ENCODE peak calls at places on chromosomes 11 and 22, in six cellular contexts. X, F, S, V, Z and T are unnamed samples.

GRCh38 chr11:128716661-128717210 is 22.9 kb downstream of the FLI1 start:
- DNase-seq in X (no peak), F (no peak), S (no peak), V (no peak), Z (no peak), T (no peak)

GRCh38 chr11:44032304-44033085 is 15.3 kb upstream of the ACCSL start:
- DNase-seq in X (no peak), F (peak; percentile 95), S (no peak), V (peak; percentile 65), Z (no peak), T (peak; percentile 70)

GRCh38 chr22:49863936-49864335 is 10.3 kb downstream of the ZBED4 start:
- DNase-seq in X (no peak), F (peak; percentile 20), S (no peak), V (no peak), Z (no peak), T (no peak)

GRCh38 chr22:41902932-41903421 is 11.9 kb downstream of the SHISA8 start:
- DNase-seq in X (no peak), F (no peak), S (no peak), V (no peak), Z (no peak), T (no peak)

GRCh38 chr11:22508691-22509090 is 116.9 kb downstream of the FANCF start:
- DNase-seq in X (no peak), F (no peak), S (no peak), V (no peak), Z (peak; percentile 31), T (no peak)

GRCh38 chr11:21921151-21921550 is 271.7 kb upstream of the ANO5 start:
- DNase-seq in X (peak; percentile 26), F (no peak), S (no peak), V (no peak), Z (peak; percentile 31), T (no peak)

GRCh38 chr11:95255523-95256165 is 24.6 kb upstream of the SESN3 start:
- DNase-seq in X (no peak), F (no peak), S (no peak), V (no peak), Z (no peak), T (no peak)

GRCh38 chr22:31091106-31091975 is 10.2 kb downstream of the SMTN start:
- DNase-seq in X (no peak), F (peak; percentile 83), S (peak; percentile 11), V (no peak), Z (no peak), T (no peak)

GRCh38 chr22:45329536-45329936 is 19.8 kb downstream of the FAM118A start:
- DNase-seq in X (no peak), F (no peak), S (peak; percentile 94), V (no peak), Z (no peak), T (no peak)

GRCh38 chr11:93843906-93844305 is 6.5 kb downstream of the VSTM5 start:
- DNase-seq in X (no peak), F (no peak), S (no peak), V (no peak), Z (no peak), T (no peak)

GRCh38 chr22:41699264-41700104 is at the start of gene MEI1:
- DNase-seq in X (peak; percentile 44), F (peak; percentile 86), S (no peak), V (no peak), Z (no peak), T (peak; percentile 28)

GRCh38 chr11:87397250-87397649 is 359.5 kb downstream of the TMEM135 start:
- DNase-seq in X (no peak), F (no peak), S (no peak), V (no peak), Z (no peak), T (no peak)

GRCh38 chr11:64090811-64091516 is 55.2 kb downstream of the FLRT1 start:
- DNase-seq in X (peak; percentile 30), F (no peak), S (no peak), V (no peak), Z (no peak), T (no peak)

GRCh38 chr11:10379871-10380568 is 75.0 kb upstream of the AMPD3 start:
- DNase-seq in X (no peak), F (no peak), S (no peak), V (no peak), Z (no peak), T (no peak)

GRCh38 chr11:20355221-20356219 is 8.0 kb upstream of the HTATIP2 start:
- DNase-seq in X (peak; percentile 59), F (no peak), S (peak; percentile 56), V (peak; percentile 44), Z (no peak), T (no peak)

GRCh38 chr11:111718436-111719325 is 47.5 kb downstream of the PPP2R1B start:
- DNase-seq in X (no peak), F (no peak), S (no peak), V (no peak), Z (no peak), T (no peak)

GRCh38 chr22:43262990-43263644 is 76.2 kb upstream of the TTLL12 start:
- DNase-seq in X (no peak), F (no peak), S (no peak), V (no peak), Z (no peak), T (no peak)

GRCh38 chr11:72695354-72695753 is 21.1 kb upstream of the PDE2A start:
- DNase-seq in X (no peak), F (no peak), S (no peak), V (no peak), Z (no peak), T (no peak)

GRCh38 chr22:41687901-41688364 is 734 bp downstream of the SNU13 start:
- DNase-seq in X (peak; percentile 59), F (no peak), S (peak; percentile 27), V (peak; percentile 62), Z (no peak), T (no peak)

GRCh38 chr11:41978951-41979350 is 519.5 kb upstream of the LRRC4C start:
- DNase-seq in X (no peak), F (no peak), S (no peak), V (no peak), Z (no peak), T (no peak)

GRCh38 chr11:109695696-109696095 is 273.7 kb downstream of the C11orf87 start:
- DNase-seq in X (no peak), F (no peak), S (no peak), V (no peak), Z (no peak), T (no peak)

DNA sequence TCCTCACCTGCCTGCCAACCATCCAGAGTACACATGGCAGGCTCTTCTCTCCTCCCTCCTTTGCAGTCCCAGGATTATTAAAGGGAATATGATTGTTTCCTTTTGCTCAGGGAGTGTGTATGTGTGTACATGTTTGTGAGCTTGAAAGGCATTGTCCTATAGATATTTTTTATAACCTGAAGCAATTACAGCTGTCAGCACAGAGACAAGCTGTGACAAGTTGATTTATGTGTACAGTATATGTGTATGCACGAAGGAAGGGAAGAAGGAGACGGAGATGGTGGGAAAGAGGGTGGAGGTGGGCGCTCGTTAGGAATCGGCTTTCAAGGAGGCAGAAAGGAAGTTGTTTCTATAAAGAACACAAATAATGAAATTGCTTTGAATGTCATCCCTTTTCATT is 537.0 kb downstream of the NTM start:
- DNase-seq in X (no peak), F (no peak), S (no peak), V (no peak), Z (no peak), T (no peak)
- H3K27ac ChIP-seq in X (no peak overlapping the region), F (no peak overlapping the region), S (no peak overlapping the region), V (no peak overlapping the region), Z (no peak overlapping the region), T (no peak overlapping the region)

GRCh38 chr11:46377266-46377665 is 4.2 kb upstream of the MDK start:
- DNase-seq in X (no peak), F (no peak), S (no peak), V (no peak), Z (no peak), T (no peak)

GRCh38 chr11:46376258-46377050 is 5.0 kb upstream of the MDK start:
- DNase-seq in X (no peak), F (no peak), S (no peak), V (no peak), Z (no peak), T (no peak)

GRCh38 chr11:46378811-46379482 is 2.5 kb upstream of the MDK start:
- DNase-seq in X (no peak), F (no peak), S (no peak), V (no peak), Z (no peak), T (no peak)

GRCh38 chr11:46378296-46378695 is 3.2 kb upstream of the MDK start:
- DNase-seq in X (no peak), F (no peak), S (no peak), V (no peak), Z (no peak), T (no peak)

DNA sequence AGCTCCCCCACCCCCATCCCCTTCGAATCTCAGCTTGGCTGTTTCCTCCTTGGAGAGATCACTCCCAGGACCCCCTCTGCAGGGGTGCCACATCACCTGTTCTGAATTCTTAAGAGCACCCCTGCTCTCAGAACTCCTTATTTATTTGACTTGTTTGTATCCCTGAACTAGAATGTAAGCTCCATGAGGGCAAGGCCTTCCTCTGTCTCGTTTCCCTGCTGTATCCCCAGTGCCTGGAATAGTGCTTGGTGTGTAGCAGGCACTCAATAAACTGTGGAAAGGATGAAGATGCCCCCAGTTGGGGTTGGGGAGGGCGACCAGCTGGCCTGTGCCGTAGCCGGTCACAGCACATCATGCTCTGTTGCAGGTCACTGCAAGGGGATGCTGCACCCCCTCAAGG is 3.6 kb upstream of the MDK start:
- DNase-seq in X (no peak), F (no peak), S (no peak), V (no peak), Z (no peak), T (no peak)
- H3K4me3 ChIP-seq in X (no peak overlapping the region), F (no peak overlapping the region), S (no peak overlapping the region), V (no peak overlapping the region), Z (no peak overlapping the region), T (no peak overlapping the region)

DNA sequence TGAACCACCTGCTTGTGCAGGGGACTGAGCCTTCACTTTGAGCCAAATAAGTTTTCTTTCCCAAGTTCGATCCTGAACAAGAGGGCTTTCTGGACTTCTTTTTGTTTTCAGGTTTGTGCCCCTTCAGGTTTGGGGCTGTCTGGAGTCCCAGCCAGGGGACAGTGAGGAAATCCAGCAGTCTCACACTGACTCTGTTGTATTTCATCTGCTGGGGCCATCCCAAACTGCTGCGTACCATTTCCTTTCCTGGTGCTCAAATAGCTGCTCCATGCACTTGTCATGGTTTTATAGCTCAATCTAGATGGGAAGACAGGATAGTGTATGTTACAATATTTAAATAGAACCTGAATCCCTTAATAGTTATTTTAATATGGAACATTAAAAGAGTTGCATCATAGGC is 66.3 kb upstream of the IGLL5 start:
- DNase-seq in X (no peak), F (no peak), S (no peak), V (no peak), Z (no peak), T (no peak)
- H3K4me1 ChIP-seq in X (no peaks in the 10 kb centered on the region), F (no peaks in the 10 kb centered on the region), S (no peaks in the 10 kb centered on the region), V (no peaks in the 10 kb centered on the region), Z (no peaks in the 10 kb centered on the region), T (no peaks in the 10 kb centered on the region)

GRCh38 chr11:126423154-126423553 is 67.7 kb downstream of the ST3GAL4 start:
- DNase-seq in X (no peak), F (no peak), S (no peak), V (no peak), Z (no peak), T (no peak)

GRCh38 chr11:126420730-126421083 is 65.2 kb downstream of the ST3GAL4 start:
- DNase-seq in X (no peak), F (no peak), S (no peak), V (no peak), Z (no peak), T (no peak)

GRCh38 chr11:126421243-126421642 is 65.8 kb downstream of the ST3GAL4 start:
- DNase-seq in X (no peak), F (no peak), S (no peak), V (no peak), Z (no peak), T (no peak)

GRCh38 chr11:126423743-126424142 is 68.3 kb downstream of the ST3GAL4 start:
- DNase-seq in X (no peak), F (no peak), S (no peak), V (no peak), Z (no peak), T (no peak)

GRCh38 chr11:126422446-126422845 is 67.0 kb downstream of the ST3GAL4 start:
- DNase-seq in X (no peak), F (no peak), S (no peak), V (no peak), Z (no peak), T (no peak)
- H3K27ac ChIP-seq in X (no peak overlapping the region), F (no peak overlapping the region), S (no peak overlapping the region), V (no peak overlapping the region), Z (no peak overlapping the region), T (no peak overlapping the region)